ENCODE peak calls at places on chromosome 10, in five cellular contexts. H is CD8-positive, alpha-beta T cell; Z is kidney; C is ovary; X is cardiac muscle cell. Y is an unnamed sample. For H3K4me1, the result is how much of the 10 kb centered on the place peaks cover.

GRCh38 chr10:7411671-7412481 is 1.0 kb upstream of the SFMBT2 start:
- DNase-seq in Z (peak), C (peak), H (no peak), X (no peak), Y (no peak)

GRCh38 chr10:77553966-77554365 is 83.6 kb downstream of the KCNMA1 start:
- DNase-seq in C (no peak), X (no peak), H (no peak), Z (no peak), Y (no peak)

GRCh38 chr10:30059209-30060107 is at the start of gene JCAD:
- DNase-seq in H (peak), X (peak), C (peak), Z (peak), Y (peak)

GRCh38 chr10:102914781-102915180 is 3.3 kb upstream of the CNNM2 start:
- DNase-seq in H (no peak), C (no peak), X (no peak), Z (no peak), Y (no peak)

GRCh38 chr10:103720964-103721335 is 134.4 kb downstream of the SH3PXD2A start:
- DNase-seq in Z (peak), X (no peak), H (no peak), C (no peak), Y (no peak)

GRCh38 chr10:73768881-73769280 is 13.0 kb upstream of the CHCHD1 start:
- DNase-seq in H (peak), X (no peak), C (no peak), Z (no peak), Y (no peak)

GRCh38 chr10:47339759-47340612 is 8.2 kb upstream of the RBP3 start:
- DNase-seq in X (no peak), H (no peak), C (no peak), Z (peak), Y (no peak)

GRCh38 chr10:7218974-7219373 is 191.9 kb downstream of the SFMBT2 start:
- DNase-seq in Z (no peak), X (peak), H (no peak), C (no peak), Y (no peak)

GRCh38 chr10:43076876-43077420 is at the start of gene RET:
- DNase-seq in X (peak), Z (no peak), H (no peak), C (no peak), Y (no peak)

GRCh38 chr10:14748471-14748870 is 26.2 kb downstream of the FAM107B start:
- DNase-seq in H (no peak), C (no peak), Z (no peak), X (no peak), Y (no peak)

GRCh38 chr10:79407811-79408795 is 37.3 kb downstream of the ZCCHC24 start:
- DNase-seq in C (peak), Z (peak), H (no peak), X (no peak), Y (no peak)

GRCh38 chr10:46075869-46076268 is 29.8 kb upstream of the MSMB start:
- DNase-seq in Z (no peak), C (no peak), H (no peak), X (no peak), Y (no peak)

GRCh38 chr10:43963379-43963778 is 314.7 kb upstream of the ZNF32 start:
- DNase-seq in H (no peak), X (no peak), Z (no peak), C (no peak), Y (no peak)

GRCh38 chr10:85642421-85643170 is 724.0 kb downstream of the GRID1 start:
- DNase-seq in H (no peak), Z (no peak), C (no peak), X (no peak), Y (no peak)

GRCh38 chr10:119305860-119306513 is 98.6 kb downstream of the GRK5 start:
- DNase-seq in H (peak), C (peak), Z (no peak), X (no peak), Y (peak)

GRCh38 chr10:100859204-100859763 is 53.5 kb upstream of the SLF2 start:
- DNase-seq in Z (no peak), C (no peak), H (no peak), X (no peak), Y (no peak)

GRCh38 chr10:102394079-102394800 is 1.3 kb upstream of the NFKB2 start:
- DNase-seq in C (peak), Z (peak), H (peak), X (peak), Y (peak)

GRCh38 chr10:134743-135600 is at the start of gene ZMYND11:
- DNase-seq in C (peak), Z (peak), X (peak), H (peak), Y (peak)

GRCh38 chr10:62076872-62077271 is 175.4 kb downstream of the ARID5B start:
- DNase-seq in X (no peak), H (no peak), Z (no peak), C (no peak), Y (no peak)

GRCh38 chr10:42836771-42837468 is 54.3 kb downstream of the BMS1 start:
- DNase-seq in H (no peak), Z (no peak), X (peak), C (no peak), Y (no peak)

GRCh38 chr10:123766012-123766411 is 99.9 kb downstream of the GPR26 start:
- DNase-seq in H (no peak), Z (no peak), C (no peak), X (no peak), Y (no peak)

GRCh38 chr10:86958831-86959736 is 685 bp downstream of the SNCG start:
- DNase-seq in Z (peak), X (no peak), H (no peak), C (peak), Y (peak)

DNA sequence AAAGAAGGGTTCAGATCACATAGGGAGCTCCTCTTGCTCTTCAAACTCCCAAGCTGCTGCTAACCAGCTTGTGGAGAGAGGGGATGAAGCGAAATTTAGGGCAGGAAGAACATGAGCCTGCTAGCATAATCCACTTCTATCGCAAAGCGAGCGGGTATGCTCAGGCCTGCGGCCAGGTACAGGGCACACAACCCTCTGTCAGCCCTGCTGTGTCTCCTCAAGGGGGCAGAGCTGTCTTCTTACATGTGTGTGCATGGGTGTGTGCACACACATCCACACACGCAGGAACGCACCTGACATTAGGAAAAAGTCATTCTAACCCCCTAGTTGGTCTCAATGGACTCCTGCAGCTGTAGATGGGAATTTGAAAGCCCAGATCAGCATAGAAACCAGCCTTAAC is 80.2 kb downstream of the PPP1R3C start:
- DNase-seq in H (no peak), X (peak), C (peak), Z (no peak), Y (peak)
- TF ChIP-seq CTCF in H (no peak), X (peak), C (no peak), Z (peak), Y (peak)

GRCh38 chr10:80413152-80413996 is 5.0 kb downstream of the PRXL2A start:
- DNase-seq in X (peak), H (no peak), Z (peak), C (no peak), Y (peak)

GRCh38 chr10:80411267-80411668 is 2.9 kb downstream of the PRXL2A start:
- DNase-seq in X (peak), H (no peak), C (peak), Z (peak), Y (peak)

GRCh38 chr10:80414126-80414898 is 6.0 kb downstream of the PRXL2A start:
- DNase-seq in X (no peak), H (no peak), C (no peak), Z (no peak), Y (no peak)

GRCh38 chr10:80411681-80412230 is 3.4 kb downstream of the PRXL2A start:
- DNase-seq in C (no peak), X (no peak), Z (no peak), H (no peak), Y (no peak)

GRCh38 chr10:80412521-80412920 is 4.2 kb downstream of the PRXL2A start:
- DNase-seq in X (no peak), Z (no peak), H (no peak), C (no peak), Y (peak)
- H3K4me1 ChIP-seq in X (half or more), Z (under half), H (under half), C (under half), Y (under half)

DNA sequence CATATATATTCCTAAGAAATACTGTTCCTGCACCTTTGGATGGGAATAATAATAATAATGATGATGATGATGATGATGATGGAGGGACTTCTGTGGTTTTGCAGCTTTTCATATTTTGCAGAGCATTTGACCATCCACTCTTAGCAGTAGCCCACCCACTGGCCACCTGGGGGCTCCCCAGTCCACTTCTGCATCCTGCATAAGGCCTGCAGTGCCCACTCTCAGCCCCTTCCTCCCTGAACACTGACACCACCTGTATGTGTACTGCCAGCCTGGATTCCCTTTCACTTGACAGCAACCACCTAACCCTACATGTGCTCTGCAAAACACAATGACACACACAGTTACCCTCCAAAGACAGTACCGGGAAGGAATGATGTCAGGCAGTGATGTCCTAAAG is 131.4 kb downstream of the ADAM12 start:
- DNase-seq in H (no peak), Z (no peak), X (no peak), C (no peak), Y (no peak)
- TF ChIP-seq CTCF in H (no peak), Z (no peak), X (peak), C (no peak), Y (no peak)

DNA sequence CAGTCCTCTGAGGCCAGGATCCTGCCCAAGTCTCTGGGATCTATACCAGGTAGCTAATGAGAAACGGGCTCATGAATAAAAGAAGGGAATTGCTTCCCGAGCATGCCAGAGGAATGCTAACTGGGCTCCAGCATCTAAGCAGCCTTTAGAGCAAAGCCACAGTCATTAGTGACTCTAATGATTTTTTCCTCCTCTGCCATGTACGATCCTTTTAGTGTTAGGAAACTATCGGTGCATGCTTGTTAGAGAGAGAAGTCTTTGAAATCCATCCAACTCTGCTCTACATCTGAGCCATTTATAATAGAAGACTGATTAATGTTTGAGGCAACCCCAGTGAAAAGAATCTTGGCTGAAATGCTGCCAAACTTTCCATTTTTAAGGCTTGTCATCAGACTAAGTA is 124.9 kb upstream of the TCERG1L start:
- DNase-seq in X (no peak), H (no peak), C (no peak), Z (no peak), Y (no peak)
- H3K4me1 ChIP-seq in X (under half), H (under half), C (under half), Z (under half), Y (under half)

DNA sequence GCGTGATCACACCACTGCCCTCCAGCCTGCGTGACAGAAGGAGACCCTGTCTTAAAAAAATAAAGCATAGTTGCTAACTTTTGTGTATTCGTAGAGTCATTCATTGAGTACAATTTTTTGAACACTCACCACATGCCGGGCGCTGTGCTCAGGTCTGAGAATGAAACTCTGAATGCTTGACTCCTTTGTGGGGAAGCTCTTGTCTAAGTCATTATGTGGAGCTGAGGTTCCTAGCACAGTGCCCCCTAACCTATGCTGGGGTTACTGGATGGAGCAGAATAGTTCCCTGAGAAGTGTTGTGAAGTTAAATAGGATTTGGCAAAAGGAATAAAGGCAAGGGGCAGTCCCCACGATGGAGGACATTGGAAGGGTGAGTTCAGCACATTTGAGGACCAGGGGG is 123.3 kb downstream of the CELF2 start:
- DNase-seq in X (no peak), C (no peak), H (no peak), Z (no peak), Y (no peak)
- TF ChIP-seq CTCF in X (no peak), C (no peak), H (no peak), Z (no peak), Y (no peak)

DNA sequence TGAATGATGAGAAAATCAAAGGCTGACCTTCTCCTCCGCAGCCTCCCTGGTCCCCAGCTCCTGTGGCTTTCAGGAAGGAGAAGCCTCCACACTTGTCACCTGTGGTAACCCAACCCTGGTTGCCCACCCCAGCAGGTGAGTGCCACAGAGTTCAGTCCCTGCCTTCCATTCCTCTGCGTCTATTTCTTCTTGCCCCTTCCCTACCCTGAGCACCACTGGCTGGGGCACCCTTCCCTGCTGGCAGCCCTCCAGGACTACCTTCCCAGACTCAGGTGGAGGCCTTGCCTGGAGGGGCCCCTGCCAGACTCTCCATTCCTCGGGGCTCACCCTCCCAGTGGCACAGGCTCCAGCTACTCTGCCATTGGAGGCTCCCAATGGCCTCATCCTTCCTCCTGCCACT is 90.5 kb upstream of the PCBD1 start:
- DNase-seq in H (no peak), Z (peak), X (no peak), C (no peak), Y (no peak)
- H3K4me1 ChIP-seq in H (under half), Z (under half), X (under half), C (under half), Y (under half)

GRCh38 chr10:70672165-70672992 is at the start of gene ADAMTS14:
- DNase-seq in H (no peak), Z (no peak), C (no peak), X (peak), Y (peak)

GRCh38 chr10:70672993-70673928 is 955 bp downstream of the ADAMTS14 start:
- DNase-seq in Z (no peak), H (no peak), C (no peak), X (no peak), Y (peak)

GRCh38 chr10:70671229-70671588 is 1.1 kb upstream of the ADAMTS14 start:
- DNase-seq in C (no peak), X (no peak), Z (no peak), H (no peak), Y (no peak)

GRCh38 chr10:70669732-70670317 is 2.5 kb upstream of the ADAMTS14 start:
- DNase-seq in C (no peak), H (no peak), Z (no peak), X (no peak), Y (no peak)

DNA sequence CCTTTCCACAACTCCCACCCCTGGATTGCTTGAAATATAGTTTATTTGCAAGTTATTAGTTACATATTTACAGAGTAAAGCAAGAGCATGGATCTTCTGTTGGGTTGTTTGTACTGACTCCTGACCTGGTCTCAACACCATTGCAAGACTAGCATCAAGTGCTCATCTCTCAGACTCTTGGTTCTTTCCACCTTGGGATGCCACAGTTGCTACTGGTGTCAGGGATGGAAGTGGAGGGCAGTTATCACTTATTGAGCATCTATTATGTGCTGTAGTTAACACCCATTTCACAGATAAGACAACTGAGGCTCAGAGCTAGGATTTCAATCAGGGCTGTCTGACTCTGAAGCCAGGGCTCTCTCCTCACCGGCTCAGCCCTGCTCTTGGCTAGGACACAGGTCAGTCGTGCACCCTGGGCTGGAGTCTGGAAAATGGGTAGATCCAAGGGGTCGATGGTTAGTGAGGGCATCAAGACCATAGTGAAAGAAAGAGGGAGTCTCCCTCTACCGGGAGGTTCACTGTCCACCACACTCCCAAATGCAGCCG is 614 bp upstream of the ADAMTS14 start:
- DNase-seq in Z (no peak), X (no peak), H (no peak), C (no peak), Y (no peak)
- TF ChIP-seq CTCF in Z (no peak), X (no peak), H (no peak), C (no peak), Y (no peak)

DNA sequence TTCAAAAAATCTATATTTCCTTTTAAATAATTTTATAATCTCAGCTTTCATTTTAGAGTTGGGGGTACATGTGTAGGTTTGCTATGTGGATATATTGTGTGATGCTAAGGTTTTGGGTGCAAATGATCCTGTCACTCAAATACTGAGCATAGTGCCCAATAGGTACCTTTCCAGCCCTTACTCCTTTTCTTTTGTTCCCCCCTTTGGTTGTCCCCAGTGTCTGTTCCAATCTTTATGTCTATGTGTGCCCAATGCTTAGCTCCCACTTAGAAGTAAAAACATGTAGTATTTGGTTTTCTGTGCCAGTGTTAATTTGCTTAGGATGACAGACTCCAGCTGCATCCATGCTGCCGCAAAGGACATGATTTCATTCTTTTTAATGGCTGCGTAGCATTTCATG is 103.6 kb downstream of the ZEB1 start:
- DNase-seq in C (no peak), Z (no peak), H (no peak), X (no peak), Y (no peak)
- H3K4me1 ChIP-seq in C (under half), Z (under half), H (under half), X (under half), Y (under half)

GRCh38 chr10:22805304-22805703 is 90.9 kb upstream of the PIP4K2A start:
- DNase-seq in Z (no peak), C (no peak), X (no peak), H (no peak), Y (no peak)
- TF ChIP-seq CTCF in Z (no peak), C (no peak), X (peak), H (no peak), Y (no peak)

GRCh38 chr10:80471715-80472233 is 17.7 kb downstream of the TSPAN14 start:
- DNase-seq in X (no peak), Z (peak), H (no peak), C (no peak), Y (no peak)
- H3K4me1 ChIP-seq in X (under half), Z (under half), H (half or more), C (under half), Y (under half)